ENCODE peak calls at places on chromosomes 6 and 20, in six cellular contexts. N is WERI-Rb-1, V is psoas muscle, C is sigmoid colon, F is body of pancreas, Z is endothelial cell of umbilical vein. M is an unnamed sample.
A peak's percentile ranks its signal among the peaks of the same experiment; 100 is the strongest.

GRCh38 chr6:110618591-110619267 is 142.3 kb upstream of the SLC22A16 start:
- DNase-seq in F (no peak), Z (peak; percentile 56), N (no peak), C (no peak), V (no peak), M (no peak)

GRCh38 chr20:24131684-24132083 is 143.1 kb upstream of the GGTLC1 start:
- DNase-seq in F (no peak), C (no peak), N (no peak), Z (peak; percentile 58), V (no peak), M (no peak)

GRCh38 chr6:34656378-34657036 is 40.1 kb downstream of the ILRUN start:
- DNase-seq in F (peak; percentile 56), V (no peak), C (no peak), Z (peak; percentile 80), N (no peak), M (no peak)

GRCh38 chr6:98498359-98498758 is 336.0 kb upstream of the POU3F2 start:
- DNase-seq in Z (no peak), V (no peak), N (no peak), F (no peak), C (no peak), M (no peak)

GRCh38 chr6:34315780-34316179 is 67.0 kb upstream of the SMIM29 start:
- DNase-seq in F (no peak), C (no peak), N (no peak), V (no peak), Z (no peak), M (no peak)

GRCh38 chr6:119129148-119129967 is 50.9 kb upstream of the FAM184A start:
- DNase-seq in N (no peak), Z (peak; percentile 77), F (no peak), V (no peak), C (no peak), M (no peak)

GRCh38 chr6:112360498-112360897 is 13.4 kb downstream of the RFPL4B start:
- DNase-seq in F (no peak), N (no peak), V (no peak), C (no peak), Z (peak; percentile 78), M (no peak)

GRCh38 chr6:149335924-149336323 is 18.4 kb downstream of the TAB2 start:
- DNase-seq in Z (peak; percentile 67), N (no peak), F (no peak), V (peak; percentile 29), C (no peak), M (no peak)

DNA sequence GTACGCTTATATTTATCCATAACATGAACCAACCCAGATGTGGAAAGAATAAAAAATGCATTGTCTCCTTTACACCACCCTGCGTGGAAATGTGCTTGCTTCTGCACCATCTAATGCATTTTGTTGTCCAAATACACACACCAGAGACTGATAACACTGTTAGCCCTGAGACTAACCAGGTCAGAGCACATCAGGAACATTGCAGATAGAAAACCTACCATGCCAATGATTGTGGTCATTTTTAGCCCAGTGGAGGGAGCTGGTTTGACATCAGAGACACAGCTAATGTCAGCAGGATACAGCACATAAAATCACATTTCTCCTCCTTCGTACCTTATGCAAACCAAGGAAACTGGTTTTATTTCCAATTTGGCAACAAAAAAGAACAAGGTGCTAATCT is 528.7 kb downstream of the DOK5 start:
- DNase-seq in Z (no peak), N (no peak), V (no peak), F (no peak), C (no peak), M (no peak)
- TF ChIP-seq CTCF in Z (no peak), N (no peak), V (no peak), F (no peak), C (no peak), M (no peak)

GRCh38 chr6:81808834-81809598 is 56.5 kb upstream of the TENT5A start:
- DNase-seq in N (no peak), Z (peak; percentile 93), V (no peak), C (no peak), F (no peak), M (no peak)
- H3K4me3 ChIP-seq in N (no peak overlapping the region), Z (no peak overlapping the region), V (no peak overlapping the region), C (no peak overlapping the region), F (no peak overlapping the region), M (no peak overlapping the region)

GRCh38 chr20:15076785-15077184 is 739.4 kb upstream of the FLRT3 start:
- DNase-seq in C (no peak), F (no peak), N (no peak), Z (no peak), V (no peak), M (no peak)
- H3K9me3 ChIP-seq in C (no peaks in the 10 kb centered on the region), F (no peaks in the 10 kb centered on the region), N (no peaks in the 10 kb centered on the region), Z (no peaks in the 10 kb centered on the region), V (no peaks in the 10 kb centered on the region), M (no peaks in the 10 kb centered on the region)

DNA sequence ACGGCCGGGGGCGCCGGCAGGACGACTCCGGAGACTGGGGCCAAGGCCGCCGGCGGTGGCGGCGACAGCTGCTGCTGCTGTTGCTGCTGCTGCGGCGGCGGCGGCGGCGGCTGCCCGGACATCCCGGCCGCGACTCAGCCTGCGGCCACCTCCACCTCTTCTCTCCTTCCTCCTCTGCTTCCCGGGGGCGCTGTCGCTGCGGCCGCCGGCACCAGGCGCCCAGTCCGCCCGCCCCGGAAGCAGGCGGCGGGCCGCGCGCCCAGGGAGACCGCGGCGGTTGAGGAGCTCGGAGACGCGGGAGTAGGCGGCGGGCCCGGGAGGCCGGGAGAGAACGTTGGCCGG is 280 bp downstream of the RANBP9 start:
- DNase-seq in N (no peak), V (no peak), Z (no peak), F (peak; percentile 71), C (no peak), M (no peak)
- TF ChIP-seq CTCF in N (peak; percentile 36), V (peak; percentile 22), Z (no peak), F (peak; percentile 39), C (no peak), M (no peak)

DNA sequence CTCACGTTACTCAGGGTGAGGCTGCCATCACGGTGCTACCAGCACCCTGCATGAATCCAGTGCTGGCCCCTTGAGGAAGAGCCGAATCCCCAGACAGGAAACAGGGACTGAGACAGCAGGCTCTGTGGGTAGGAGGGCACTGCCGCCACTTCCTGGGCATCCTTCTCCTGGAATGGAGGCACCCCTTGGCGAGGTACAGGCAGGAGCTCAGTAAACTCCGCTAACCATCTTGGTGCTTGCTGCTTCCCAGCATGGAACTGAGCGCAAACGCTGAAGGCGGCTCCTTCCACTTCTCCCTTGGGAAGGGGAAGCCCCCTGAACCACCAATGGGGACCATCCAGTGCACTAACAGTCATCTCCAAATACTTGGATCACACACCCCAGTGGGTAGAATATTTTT is 13.5 kb upstream of the CCDC167 start:
- DNase-seq in F (no peak), V (no peak), C (no peak), Z (no peak), N (no peak), M (no peak)
- H3K4me3 ChIP-seq in F (no peak overlapping the region), V (no peak overlapping the region), C (no peak overlapping the region), Z (no peak overlapping the region), N (no peak overlapping the region), M (no peak overlapping the region)